ENCODE peak calls at places on chromosomes 2 and 18, in seven cellular contexts. One of them, this sample, is unnamed.

GRCh38 chr2:167862787-167863186 is 384.6 kb downstream of the STK39 start:
- DNase-seq in DMS153: no peak
- DNase-seq in M059J: peak
- DNase-seq in stimulated activated CD8-positive, alpha-beta memory T cell treated with anti-CD3 and anti-CD28 coated beads, Interleukin-15, amount 100 ng/mL, for 1 hour: no peak
- DNase-seq in activated CD4-positive, alpha-beta memory T cell treated with anti-CD3 and anti-CD28 coated beads, Interleukin-2, amount 10 ng/mL, durations not matched to agents 7 days and 5 days: no peak
- DNase-seq in NCI-H345: peak
- DNase-seq in stimulated activated CD4-positive, alpha-beta T cell treated with anti-CD3 and anti-CD28 coated beads, Interleukin-15, amount 100 ng/mL, for 1 hour: no peak
- DNase-seq in this sample: peak

GRCh38 chr18:812123-812672 is at the start of gene YES1:
- DNase-seq in activated CD4-positive, alpha-beta memory T cell treated with anti-CD3 and anti-CD28 coated beads, Interleukin-2, amount 10 ng/mL, durations not matched to agents 7 days and 5 days: peak
- DNase-seq in DMS153: peak
- DNase-seq in stimulated activated CD8-positive, alpha-beta memory T cell treated with anti-CD3 and anti-CD28 coated beads, Interleukin-15, amount 100 ng/mL, for 1 hour: peak
- DNase-seq in stimulated activated CD4-positive, alpha-beta T cell treated with anti-CD3 and anti-CD28 coated beads, Interleukin-15, amount 100 ng/mL, for 1 hour: peak
- DNase-seq in M059J: peak
- DNase-seq in NCI-H345: peak
- DNase-seq in this sample: peak

GRCh38 chr2:8575011-8575750 is 106.7 kb upstream of the ID2 start:
- DNase-seq in stimulated activated CD4-positive, alpha-beta T cell treated with anti-CD3 and anti-CD28 coated beads, Interleukin-15, amount 100 ng/mL, for 1 hour: no peak
- DNase-seq in stimulated activated CD8-positive, alpha-beta memory T cell treated with anti-CD3 and anti-CD28 coated beads, Interleukin-15, amount 100 ng/mL, for 1 hour: peak
- DNase-seq in DMS153: no peak
- DNase-seq in M059J: no peak
- DNase-seq in NCI-H345: no peak
- DNase-seq in activated CD4-positive, alpha-beta memory T cell treated with anti-CD3 and anti-CD28 coated beads, Interleukin-2, amount 10 ng/mL, durations not matched to agents 7 days and 5 days: peak
- DNase-seq in this sample: no peak

GRCh38 chr2:96985630-96986385 is 572 bp downstream of the FAM178B start:
- DNase-seq in activated CD4-positive, alpha-beta memory T cell treated with anti-CD3 and anti-CD28 coated beads, Interleukin-2, amount 10 ng/mL, durations not matched to agents 7 days and 5 days: no peak
- DNase-seq in DMS153: no peak
- DNase-seq in M059J: no peak
- DNase-seq in NCI-H345: no peak
- DNase-seq in stimulated activated CD4-positive, alpha-beta T cell treated with anti-CD3 and anti-CD28 coated beads, Interleukin-15, amount 100 ng/mL, for 1 hour: no peak
- DNase-seq in stimulated activated CD8-positive, alpha-beta memory T cell treated with anti-CD3 and anti-CD28 coated beads, Interleukin-15, amount 100 ng/mL, for 1 hour: no peak
- DNase-seq in this sample: no peak

GRCh38 chr2:209824391-209824790 is 52.8 kb downstream of the UNC80 start:
- DNase-seq in NCI-H345: no peak
- DNase-seq in M059J: no peak
- DNase-seq in activated CD4-positive, alpha-beta memory T cell treated with anti-CD3 and anti-CD28 coated beads, Interleukin-2, amount 10 ng/mL, durations not matched to agents 7 days and 5 days: no peak
- DNase-seq in stimulated activated CD8-positive, alpha-beta memory T cell treated with anti-CD3 and anti-CD28 coated beads, Interleukin-15, amount 100 ng/mL, for 1 hour: no peak
- DNase-seq in stimulated activated CD4-positive, alpha-beta T cell treated with anti-CD3 and anti-CD28 coated beads, Interleukin-15, amount 100 ng/mL, for 1 hour: no peak
- DNase-seq in DMS153: no peak
- DNase-seq in this sample: no peak

GRCh38 chr2:26086155-26086634 is 52.3 kb downstream of the RAB10 start:
- DNase-seq in M059J: peak
- DNase-seq in stimulated activated CD4-positive, alpha-beta T cell treated with anti-CD3 and anti-CD28 coated beads, Interleukin-15, amount 100 ng/mL, for 1 hour: no peak
- DNase-seq in DMS153: no peak
- DNase-seq in NCI-H345: no peak
- DNase-seq in activated CD4-positive, alpha-beta memory T cell treated with anti-CD3 and anti-CD28 coated beads, Interleukin-2, amount 10 ng/mL, durations not matched to agents 7 days and 5 days: peak
- DNase-seq in stimulated activated CD8-positive, alpha-beta memory T cell treated with anti-CD3 and anti-CD28 coated beads, Interleukin-15, amount 100 ng/mL, for 1 hour: no peak
- DNase-seq in this sample: peak

GRCh38 chr18:72799106-72799505 is 68.7 kb downstream of the NETO1 start:
- DNase-seq in stimulated activated CD4-positive, alpha-beta T cell treated with anti-CD3 and anti-CD28 coated beads, Interleukin-15, amount 100 ng/mL, for 1 hour: no peak
- DNase-seq in DMS153: no peak
- DNase-seq in stimulated activated CD8-positive, alpha-beta memory T cell treated with anti-CD3 and anti-CD28 coated beads, Interleukin-15, amount 100 ng/mL, for 1 hour: no peak
- DNase-seq in NCI-H345: no peak
- DNase-seq in activated CD4-positive, alpha-beta memory T cell treated with anti-CD3 and anti-CD28 coated beads, Interleukin-2, amount 10 ng/mL, durations not matched to agents 7 days and 5 days: no peak
- DNase-seq in M059J: no peak
- DNase-seq in this sample: no peak

GRCh38 chr18:23619388-23619873 is 33.1 kb upstream of the NPC1 start:
- DNase-seq in stimulated activated CD4-positive, alpha-beta T cell treated with anti-CD3 and anti-CD28 coated beads, Interleukin-15, amount 100 ng/mL, for 1 hour: no peak
- DNase-seq in activated CD4-positive, alpha-beta memory T cell treated with anti-CD3 and anti-CD28 coated beads, Interleukin-2, amount 10 ng/mL, durations not matched to agents 7 days and 5 days: no peak
- DNase-seq in M059J: peak
- DNase-seq in NCI-H345: no peak
- DNase-seq in stimulated activated CD8-positive, alpha-beta memory T cell treated with anti-CD3 and anti-CD28 coated beads, Interleukin-15, amount 100 ng/mL, for 1 hour: no peak
- DNase-seq in DMS153: no peak
- DNase-seq in this sample: peak

GRCh38 chr2:3485166-3485565 is 34.2 kb downstream of the ADI1 start:
- DNase-seq in stimulated activated CD4-positive, alpha-beta T cell treated with anti-CD3 and anti-CD28 coated beads, Interleukin-15, amount 100 ng/mL, for 1 hour: no peak
- DNase-seq in stimulated activated CD8-positive, alpha-beta memory T cell treated with anti-CD3 and anti-CD28 coated beads, Interleukin-15, amount 100 ng/mL, for 1 hour: no peak
- DNase-seq in activated CD4-positive, alpha-beta memory T cell treated with anti-CD3 and anti-CD28 coated beads, Interleukin-2, amount 10 ng/mL, durations not matched to agents 7 days and 5 days: no peak
- DNase-seq in M059J: no peak
- DNase-seq in DMS153: no peak
- DNase-seq in NCI-H345: no peak
- DNase-seq in this sample: no peak

GRCh38 chr2:64105676-64106461 is 38.4 kb downstream of the PELI1 start:
- DNase-seq in NCI-H345: no peak
- DNase-seq in stimulated activated CD4-positive, alpha-beta T cell treated with anti-CD3 and anti-CD28 coated beads, Interleukin-15, amount 100 ng/mL, for 1 hour: no peak
- DNase-seq in activated CD4-positive, alpha-beta memory T cell treated with anti-CD3 and anti-CD28 coated beads, Interleukin-2, amount 10 ng/mL, durations not matched to agents 7 days and 5 days: no peak
- DNase-seq in DMS153: no peak
- DNase-seq in M059J: no peak
- DNase-seq in stimulated activated CD8-positive, alpha-beta memory T cell treated with anti-CD3 and anti-CD28 coated beads, Interleukin-15, amount 100 ng/mL, for 1 hour: no peak
- DNase-seq in this sample: no peak

GRCh38 chr2:190335225-190335559 is 8.2 kb upstream of the INPP1 start:
- DNase-seq in NCI-H345: no peak
- DNase-seq in stimulated activated CD4-positive, alpha-beta T cell treated with anti-CD3 and anti-CD28 coated beads, Interleukin-15, amount 100 ng/mL, for 1 hour: no peak
- DNase-seq in M059J: no peak
- DNase-seq in stimulated activated CD8-positive, alpha-beta memory T cell treated with anti-CD3 and anti-CD28 coated beads, Interleukin-15, amount 100 ng/mL, for 1 hour: no peak
- DNase-seq in DMS153: no peak
- DNase-seq in activated CD4-positive, alpha-beta memory T cell treated with anti-CD3 and anti-CD28 coated beads, Interleukin-2, amount 10 ng/mL, durations not matched to agents 7 days and 5 days: no peak
- DNase-seq in this sample: no peak

GRCh38 chr2:46236876-46237859 is 60.0 kb upstream of the EPAS1 start:
- DNase-seq in stimulated activated CD4-positive, alpha-beta T cell treated with anti-CD3 and anti-CD28 coated beads, Interleukin-15, amount 100 ng/mL, for 1 hour: no peak
- DNase-seq in M059J: no peak
- DNase-seq in DMS153: no peak
- DNase-seq in stimulated activated CD8-positive, alpha-beta memory T cell treated with anti-CD3 and anti-CD28 coated beads, Interleukin-15, amount 100 ng/mL, for 1 hour: no peak
- DNase-seq in activated CD4-positive, alpha-beta memory T cell treated with anti-CD3 and anti-CD28 coated beads, Interleukin-2, amount 10 ng/mL, durations not matched to agents 7 days and 5 days: no peak
- DNase-seq in NCI-H345: no peak
- DNase-seq in this sample: no peak

This sample was measured in EL.